ENCODE peak calls at places on chromosomes 4 and X, in ten cellular contexts. H is Karpas-422; N is stimulated activated CD4-positive, alpha-beta T cell treated with anti-CD3 and anti-CD28 coated beads, TNF-alpha, amount 100 ng/mL, for 1 hour; G is H7; L is CD8-positive, alpha-beta memory T cell; A is A549; X is bronchial epithelial cell; M is SJSA1; K is activated CD4-positive, alpha-beta T cell treated with anti-CD3 and anti-CD28 coated beads for 48 hours; B is foreskin fibroblast. I is an unnamed sample.

GRCh38 chr4:7115557-7116340 is 47.9 kb upstream of the GRPEL1 start:
- DNase-seq in H (no peak), N (no peak), G (no peak), L (no peak), A (no peak), X (no peak), M (no peak), K (no peak), B (no peak), I (no peak)

GRCh38 chrX:31423575-31424284 is 351.9 kb upstream of the FTHL17 start:
- DNase-seq in H (peak), N (no peak), G (peak), L (no peak), A (peak), X (peak), M (peak), K (peak), B (peak), I (peak)

GRCh38 chr4:26141101-26141830 is 179.5 kb upstream of the RBPJ start:
- DNase-seq in H (no peak), N (no peak), G (no peak), L (no peak), A (no peak), X (no peak), M (no peak), K (no peak), B (peak), I (no peak)

GRCh38 chrX:150680974-150681373 is 12.2 kb upstream of the MTMR1 start:
- DNase-seq in H (peak), N (no peak), G (peak), L (no peak), A (no peak), X (peak), M (no peak), K (no peak), B (no peak), I (peak)

GRCh38 chr4:153223935-153224334 is 19.7 kb downstream of the TRIM2 start:
- DNase-seq in H (no peak), N (no peak), G (no peak), L (no peak), A (no peak), X (peak), M (no peak), K (no peak), B (no peak), I (no peak)

GRCh38 chr4:144712775-144713174 is 66.8 kb downstream of the HHIP start:
- DNase-seq in H (no peak), N (no peak), G (no peak), L (no peak), A (no peak), X (peak), M (no peak), K (no peak), B (peak), I (no peak)

GRCh38 chr4:107862658-107863057 is 37.9 kb downstream of the SGMS2 start:
- DNase-seq in H (no peak), N (no peak), G (no peak), L (no peak), A (peak), X (peak), M (peak), K (peak), B (peak), I (no peak)

GRCh38 chr4:16122784-16123183 is 39.0 kb upstream of the PROM1 start:
- DNase-seq in H (no peak), N (no peak), G (no peak), L (no peak), A (no peak), X (no peak), M (no peak), K (peak), B (no peak), I (no peak)

GRCh38 chr4:136442447-136442846 is 1089.8 kb downstream of the PCDH18 start:
- DNase-seq in H (no peak), N (no peak), G (no peak), L (no peak), A (no peak), X (no peak), M (no peak), K (no peak), B (no peak), I (no peak)

GRCh38 chrX:1578511-1579173 is 12.8 kb upstream of the AKAP17A start:
- DNase-seq in H (no peak), N (no peak), G (no peak), L (no peak), A (no peak), X (no peak), M (no peak), K (no peak), B (no peak), I (no peak)

GRCh38 chr4:90444904-90445303 is 317.7 kb downstream of the CCSER1 start:
- DNase-seq in H (no peak), N (no peak), G (no peak), L (no peak), A (no peak), X (peak), M (no peak), K (no peak), B (no peak), I (no peak)

GRCh38 chr4:143355540-143356217 is 19.0 kb downstream of the GAB1 start:
- DNase-seq in H (no peak), N (no peak), G (no peak), L (no peak), A (no peak), X (peak), M (no peak), K (no peak), B (no peak), I (no peak)

I was measured in RPMI8226.